ENCODE peak calls at places on chromosomes 1 and 21, in four cellular contexts. W is upper lobe of right lung, M is esophagus squamous epithelium, U is heart left ventricle. Z is an unnamed sample.
A peak's percentile ranks its signal among the peaks of the same experiment; 100 is the strongest.

GRCh38 chr1:216919033-216919970 is 196.1 kb upstream of the ESRRG start:
- DNase-seq in W (no peak), M (no peak), U (no peak), Z (no peak)

GRCh38 chr1:155910621-155911121 is 478 bp downstream of the RIT1 start:
- DNase-seq in W (no peak), M (no peak), U (peak; percentile 16), Z (no peak)

GRCh38 chr1:237864338-237865244 is 26.1 kb downstream of the ZP4 start:
- DNase-seq in W (peak; percentile 85), M (no peak), U (peak; percentile 55), Z (no peak)

GRCh38 chr1:79792212-79792575 is 785.7 kb upstream of the ADGRL4 start:
- DNase-seq in W (no peak), M (no peak), U (no peak), Z (no peak)

GRCh38 chr1:164723296-164723731 is 164.3 kb downstream of the PBX1 start:
- DNase-seq in W (no peak), M (no peak), U (no peak), Z (no peak)

GRCh38 chr1:44696789-44697188 is 22.3 kb downstream of the ARMH1 start:
- DNase-seq in W (no peak), M (no peak), U (no peak), Z (no peak)

GRCh38 chr1:244052011-244052727 is 1.1 kb downstream of the ZBTB18 start:
- DNase-seq in W (no peak), M (no peak), U (no peak), Z (no peak)

GRCh38 chr1:218459878-218460277 is 114.7 kb downstream of the TGFB2 start:
- DNase-seq in W (no peak), M (no peak), U (peak; percentile 43), Z (peak; percentile 93)

GRCh38 chr1:39378377-39378776 is 113.1 kb upstream of the BMP8A start:
- DNase-seq in W (no peak), M (no peak), U (no peak), Z (peak; percentile 84)

GRCh38 chr21:14947613-14948160 is 117.1 kb downstream of the NRIP1 start:
- DNase-seq in W (no peak), M (no peak), U (no peak), Z (no peak)

GRCh38 chr1:87127581-87127980 is 201.1 kb upstream of the LMO4 start:
- DNase-seq in W (no peak), M (no peak), U (no peak), Z (no peak)

GRCh38 chr1:212754193-212754592 is 37.4 kb downstream of the NSL1 start:
- DNase-seq in W (no peak), M (no peak), U (no peak), Z (no peak)

GRCh38 chr1:101738475-101738874 is 258.3 kb downstream of the OLFM3 start:
- DNase-seq in W (no peak), M (no peak), U (no peak), Z (peak; percentile 43)

GRCh38 chr1:202018476-202019234 is 8.3 kb downstream of the ELF3 start:
- DNase-seq in W (peak; percentile 90), M (no peak), U (no peak), Z (peak; percentile 99)

GRCh38 chr1:36965301-36966159 is 68.8 kb downstream of the GRIK3 start:
- DNase-seq in W (no peak), M (no peak), U (no peak), Z (no peak)

GRCh38 chr21:35438643-35439404 is 389.7 kb upstream of the RUNX1 start:
- DNase-seq in W (no peak), M (no peak), U (no peak), Z (no peak)

GRCh38 chr1:66938618-66939017 is 13.8 kb downstream of the MIER1 start:
- DNase-seq in W (no peak), M (no peak), U (no peak), Z (no peak)

GRCh38 chr1:184541537-184542152 is 154.8 kb downstream of the C1orf21 start:
- DNase-seq in W (no peak), M (no peak), U (no peak), Z (no peak)

GRCh38 chr1:85705940-85706339 is 2.3 kb downstream of the ZNHIT6 start:
- DNase-seq in W (no peak), M (no peak), U (no peak), Z (no peak)

GRCh38 chr1:110768595-110768994 is 93.9 kb upstream of the KCNA3 start:
- DNase-seq in W (no peak), M (no peak), U (no peak), Z (no peak)

GRCh38 chr1:23531695-23532094 is 662 bp upstream of the E2F2 start:
- DNase-seq in W (no peak), M (no peak), U (no peak), Z (no peak)

GRCh38 chr1:221841291-221841982 is 99.5 kb upstream of the DUSP10 start:
- DNase-seq in W (no peak), M (no peak), U (no peak), Z (no peak)

GRCh38 chr1:230074762-230075161 is 7.7 kb downstream of the GALNT2 start:
- DNase-seq in W (no peak), M (no peak), U (no peak), Z (no peak)

GRCh38 chr1:230073371-230074035 is 6.5 kb downstream of the GALNT2 start:
- DNase-seq in W (no peak), M (no peak), U (no peak), Z (peak; percentile 72)

GRCh38 chr1:230072866-230073265 is 5.8 kb downstream of the GALNT2 start:
- DNase-seq in W (no peak), M (no peak), U (no peak), Z (no peak)

GRCh38 chr1:230072296-230072695 is 5.3 kb downstream of the GALNT2 start:
- DNase-seq in W (no peak), M (no peak), U (no peak), Z (no peak)

GRCh38 chr1:230074270-230074669 is 7.2 kb downstream of the GALNT2 start:
- DNase-seq in W (no peak), M (no peak), U (no peak), Z (no peak)
- H3K4me1 ChIP-seq in W (peaks cover 2% of the 10 kb centered on the region), M (peaks cover 46% of the 10 kb centered on the region), U (peaks cover 8% of the 10 kb centered on the region), Z (peaks cover 25% of the 10 kb centered on the region)

DNA sequence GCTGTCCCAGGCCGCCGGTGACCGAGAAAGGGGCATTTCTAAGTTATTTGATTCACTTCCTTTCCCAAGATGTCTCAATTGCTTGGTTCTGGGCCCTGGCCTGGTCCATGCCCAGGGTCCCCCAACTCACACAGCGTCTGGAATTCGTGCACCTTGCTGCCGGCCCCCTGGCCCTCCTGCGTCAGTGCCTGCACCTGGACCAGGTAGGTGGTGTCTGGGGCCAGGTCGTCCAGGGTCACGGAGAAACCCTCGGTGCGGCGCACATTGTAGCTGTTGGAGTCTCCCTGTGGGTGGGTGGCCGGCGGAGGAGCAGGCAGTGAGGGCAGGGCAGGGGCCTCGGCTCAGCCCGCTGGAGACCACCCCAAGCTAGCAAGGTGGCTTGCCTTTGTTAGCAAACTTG is 21.0 kb downstream of the EPHA2 start:
- DNase-seq in W (no peak), M (no peak), U (no peak), Z (no peak)
- H3K4me1 ChIP-seq in W (peaks cover 15% of the 10 kb centered on the region), M (peaks cover 11% of the 10 kb centered on the region), U (peaks cover 2% of the 10 kb centered on the region), Z (peaks cover 33% of the 10 kb centered on the region)

DNA sequence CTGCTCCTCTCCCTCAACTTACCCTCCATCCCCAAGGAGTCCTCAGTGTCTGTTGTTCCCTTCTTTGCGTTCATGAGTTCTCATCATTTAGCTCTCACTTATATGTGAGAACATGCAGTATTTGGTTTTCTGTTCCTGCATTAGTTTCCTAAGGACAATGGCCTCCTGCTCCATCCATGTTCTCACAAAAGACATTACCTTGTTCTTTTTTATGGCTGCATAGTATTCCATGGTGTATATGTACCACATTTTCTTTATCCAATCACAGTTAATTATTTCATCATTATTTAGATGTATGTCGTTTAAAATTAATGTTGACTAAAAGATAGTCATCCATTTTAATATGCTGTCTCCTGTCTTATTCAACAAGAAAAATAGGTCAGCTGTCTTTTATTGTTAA is 134.1 kb downstream of the CRB1 start:
- DNase-seq in W (no peak), M (no peak), U (no peak), Z (no peak)
- H3K4me1 ChIP-seq in W (no peaks in the 10 kb centered on the region), M (no peaks in the 10 kb centered on the region), U (no peaks in the 10 kb centered on the region), Z (no peaks in the 10 kb centered on the region)

DNA sequence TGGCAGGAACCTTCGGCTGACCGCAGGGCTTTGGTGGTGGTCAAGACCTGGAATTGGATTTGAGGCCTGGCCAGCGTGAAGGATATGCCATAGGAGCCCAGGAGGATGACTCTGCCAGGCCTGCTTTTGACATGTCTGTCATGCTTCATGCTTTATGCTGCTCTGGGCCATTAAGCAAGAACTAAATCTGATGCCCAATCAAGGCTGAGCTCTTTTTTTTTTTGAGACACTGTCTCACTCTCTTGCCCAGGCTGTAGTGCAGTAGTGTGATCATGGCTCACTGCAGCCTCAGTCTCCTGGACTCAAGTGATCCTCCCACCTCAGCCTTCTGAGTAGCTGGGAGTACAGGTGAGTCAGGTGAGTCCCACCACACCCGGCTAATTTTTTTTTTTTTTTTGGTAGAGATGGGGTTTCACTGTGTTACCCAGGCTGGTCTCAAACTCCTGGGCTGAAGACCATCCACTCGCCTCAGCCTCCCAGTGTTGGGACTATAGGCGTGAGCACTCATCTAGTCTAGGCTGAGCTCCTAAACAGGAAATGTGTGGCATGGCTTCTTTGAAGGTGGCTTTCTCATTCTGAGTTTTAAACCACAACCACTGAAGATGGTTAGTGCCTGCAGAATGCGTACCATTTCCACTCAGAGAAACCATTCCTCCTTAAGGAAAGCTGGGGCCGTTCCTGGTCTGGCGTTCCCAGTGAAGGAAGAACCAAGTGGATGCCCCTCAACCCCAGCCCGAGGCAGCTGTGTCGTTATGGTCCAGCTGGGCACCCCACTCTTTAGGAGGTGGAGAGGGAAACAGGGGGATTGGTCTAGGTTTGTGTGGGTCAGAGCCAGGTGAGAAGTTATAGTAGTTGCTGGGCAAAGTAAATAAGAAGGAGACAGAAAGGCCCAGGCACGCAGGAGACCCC is 34.2 kb upstream of the ATP5PO start:
- DNase-seq in W (no peak), M (no peak), U (no peak), Z (no peak)
- H3K4me1 ChIP-seq in W (peaks cover 13% of the 10 kb centered on the region), M (peaks cover 31% of the 10 kb centered on the region), U (no peaks in the 10 kb centered on the region), Z (peaks cover 17% of the 10 kb centered on the region)

GRCh38 chr21:25220169-25220568 is 387.1 kb downstream of the MRPL39 start:
- DNase-seq in W (no peak), M (no peak), U (no peak), Z (no peak)
- H3K4me1 ChIP-seq in W (no peaks in the 10 kb centered on the region), M (no peaks in the 10 kb centered on the region), U (no peaks in the 10 kb centered on the region), Z (no peaks in the 10 kb centered on the region)

GRCh38 chr21:37072239-37072987 is 458 bp downstream of the PIGP start:
- DNase-seq in W (peak; percentile 92), M (no peak), U (peak; percentile 81), Z (peak; percentile 50)

GRCh38 chr21:37072988-37073416 is at the start of the genes PIGP and TTC3:
- DNase-seq in W (peak; percentile 99), M (peak; percentile 37), U (peak; percentile 96), Z (peak; percentile 94)

GRCh38 chr21:37074546-37074945 is 1.5 kb downstream of the TTC3 start:
- DNase-seq in W (no peak), M (no peak), U (no peak), Z (no peak)

GRCh38 chr21:37074195-37074510 is 1.1 kb downstream of the TTC3 start:
- DNase-seq in W (no peak), M (no peak), U (no peak), Z (no peak)

GRCh38 chr21:37073417-37074194 is 552 bp downstream of the TTC3 start:
- DNase-seq in W (peak; percentile 85), M (no peak), U (peak; percentile 47), Z (no peak)
- H3K4me1 ChIP-seq in W (peaks cover 21% of the 10 kb centered on the region), M (peaks cover 11% of the 10 kb centered on the region), U (no peaks in the 10 kb centered on the region), Z (peaks cover 17% of the 10 kb centered on the region)

GRCh38 chr1:203323587-203323986 is 18.3 kb downstream of the BTG2 start:
- DNase-seq in W (no peak), M (no peak), U (no peak), Z (no peak)
- H3K4me1 ChIP-seq in W (peaks cover 73% of the 10 kb centered on the region), M (peaks cover 67% of the 10 kb centered on the region), U (peaks cover 35% of the 10 kb centered on the region), Z (peaks cover 13% of the 10 kb centered on the region)